ENCODE peak calls at places on chromosome X, in six cellular contexts. A, G, T, J, E and V are unnamed samples.

GRCh38 chrX:318068-318738 is 393 bp downstream of the GTPBP6 start:
- DNase-seq in T (peak; percentile 100), A (peak; percentile 100), J (peak; percentile 98), E (peak; percentile 99), G (peak; percentile 100), V (peak; percentile 98)

GRCh38 chrX:56233682-56234081 is 1.5 kb downstream of the KLF8 start:
- DNase-seq in J (no peak), A (peak; percentile 84), E (peak; percentile 88), T (peak; percentile 74), G (peak; percentile 14), V (no peak)

GRCh38 chrX:103716967-103717366 is 6.3 kb downstream of the TMEM31 start:
- DNase-seq in G (no peak), J (peak; percentile 60), E (no peak), T (no peak), A (no peak), V (no peak)

GRCh38 chrX:48937065-48937907 is 18.5 kb upstream of the PIM2 start:
- DNase-seq in J (no peak), A (no peak), G (peak; percentile 30), E (no peak), T (peak; percentile 56), V (no peak)

GRCh38 chrX:153874366-153875125 is 11.4 kb downstream of the L1CAM start:
- DNase-seq in A (no peak), E (no peak), J (no peak), T (no peak), G (no peak), V (no peak)

GRCh38 chrX:9897761-9898161 is 69.4 kb upstream of the CLDN34 start:
- DNase-seq in G (no peak), E (no peak), T (no peak), J (peak; percentile 93), A (no peak), V (no peak)

GRCh38 chrX:48715066-48715465 is 18.5 kb downstream of the SUV39H1 start:
- DNase-seq in T (no peak), E (no peak), G (no peak), J (no peak), A (no peak), V (no peak)

GRCh38 chrX:153973127-153974002 is 811 bp downstream of the TMEM187 start:
- DNase-seq in A (no peak), T (no peak), J (no peak), G (no peak), E (no peak), V (no peak)

GRCh38 chrX:133660356-133660755 is 245.1 kb upstream of the GPC4 start:
- DNase-seq in T (no peak), G (no peak), J (no peak), E (no peak), A (no peak), V (no peak)

GRCh38 chrX:123818243-123818642 is 41.6 kb upstream of the XIAP start:
- DNase-seq in E (no peak), A (no peak), T (no peak), G (no peak), J (peak; percentile 87), V (no peak)

GRCh38 chrX:94216738-94217137 is 542.7 kb downstream of the FAM133A start:
- DNase-seq in T (peak; percentile 35), A (no peak), G (no peak), J (no peak), E (no peak), V (no peak)

GRCh38 chrX:45758738-45759397 is 558.2 kb upstream of the DIPK2B start:
- DNase-seq in E (no peak), T (no peak), A (no peak), G (no peak), J (no peak), V (no peak)

GRCh38 chrX:9433596-9433995 is 31.3 kb upstream of the TBL1X start:
- DNase-seq in A (no peak), T (no peak), J (no peak), G (no peak), E (no peak), V (no peak)

GRCh38 chrX:9953396-9953795 is 13.8 kb upstream of the CLDN34 start:
- DNase-seq in T (no peak), E (no peak), G (no peak), A (no peak), J (no peak), V (no peak)

GRCh38 chrX:6151971-6152370 is 76.7 kb downstream of the NLGN4X start:
- DNase-seq in E (no peak), T (no peak), G (no peak), J (no peak), A (no peak), V (no peak)

GRCh38 chrX:153925739-153926593 is at the start of gene ARHGAP4:
- DNase-seq in E (no peak), G (no peak), T (peak; percentile 44), J (no peak), A (peak; percentile 39), V (no peak)

GRCh38 chrX:44093431-44093830 is 120.2 kb upstream of the NDP start:
- DNase-seq in G (no peak), E (no peak), T (no peak), J (no peak), A (no peak), V (no peak)

GRCh38 chrX:78048036-78048435 is 56.0 kb upstream of the PGK1 start:
- DNase-seq in E (no peak), J (no peak), T (peak; percentile 53), A (no peak), G (no peak), V (no peak)

GRCh38 chrX:13900351-13900750 is 83.5 kb upstream of the GPM6B start:
- DNase-seq in G (no peak), A (no peak), J (no peak), T (no peak), E (no peak), V (no peak)

GRCh38 chrX:17390325-17390992 is 15.5 kb downstream of the NHS start:
- DNase-seq in T (no peak), A (no peak), J (no peak), G (no peak), E (no peak), V (no peak)

GRCh38 chrX:68647156-68647957 is at the start of gene STARD8:
- DNase-seq in J (peak; percentile 60), G (peak; percentile 49), A (peak; percentile 60), T (peak; percentile 68), E (peak; percentile 66), V (no peak)

GRCh38 chrX:38935561-38935960 is 134.3 kb downstream of the MID1IP1 start:
- DNase-seq in J (no peak), T (no peak), E (no peak), G (no peak), A (no peak), V (no peak)

GRCh38 chrX:38937400-38937799 is 136.1 kb downstream of the MID1IP1 start:
- DNase-seq in T (no peak), G (no peak), E (no peak), J (no peak), A (no peak), V (no peak)

GRCh38 chrX:38940547-38940946 is 139.3 kb downstream of the MID1IP1 start:
- DNase-seq in A (no peak), E (no peak), T (no peak), G (no peak), J (no peak), V (no peak)

GRCh38 chrX:38939067-38939466 is 137.8 kb downstream of the MID1IP1 start:
- DNase-seq in T (no peak), G (no peak), A (no peak), E (peak; percentile 66), J (no peak), V (no peak)

DNA sequence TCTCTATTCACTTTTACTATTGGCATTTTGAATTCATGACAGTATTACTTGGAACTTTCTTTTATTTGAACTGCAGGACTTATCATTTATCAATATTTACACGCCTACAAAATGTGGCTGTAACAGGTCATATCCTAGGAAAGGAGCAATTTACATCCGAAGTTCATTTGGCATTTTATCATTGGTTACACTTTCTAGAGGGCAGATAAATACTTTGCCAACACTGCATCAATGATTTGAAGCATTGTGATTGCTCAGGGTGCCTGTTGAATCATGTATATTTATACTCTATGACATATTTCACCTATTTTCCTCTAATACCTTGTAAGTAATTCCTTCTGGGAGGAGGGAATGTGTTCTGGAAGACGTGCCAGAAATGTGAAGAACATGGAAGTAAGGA is 136.7 kb downstream of the MID1IP1 start:
- DNase-seq in J (no peak), A (no peak), G (no peak), T (no peak), E (no peak), V (no peak)
- TF ChIP-seq CTCF in J (no peak), A (no peak), G (no peak), T (no peak), E (no peak), V (no peak)

GRCh38 chrX:11759461-11760311 is 1.6 kb downstream of the MSL3 start:
- DNase-seq in G (peak; percentile 89), J (peak; percentile 90), E (peak; percentile 89), T (peak; percentile 85), A (peak; percentile 81), V (peak; percentile 90)
- TF ChIP-seq CTCF in G (no peak), J (peak; percentile 14), E (peak; percentile 8), T (no peak), A (no peak), V (no peak)

GRCh38 chrX:70092247-70092646 is 30.0 kb downstream of the OTUD6A start:
- DNase-seq in E (no peak), A (no peak), J (no peak), G (no peak), T (no peak), V (no peak)

GRCh38 chrX:70096052-70096451 is 33.8 kb downstream of the OTUD6A start:
- DNase-seq in J (peak; percentile 0), E (no peak), T (peak; percentile 13), A (peak; percentile 30), G (peak; percentile 5), V (no peak)
- TF ChIP-seq CTCF in J (peak; percentile 40), E (no peak), T (peak; percentile 35), A (peak; percentile 48), G (peak; percentile 40), V (no peak)

GRCh38 chrX:135437867-135438733 is 16.4 kb downstream of the SMIM10L2A start:
- DNase-seq in G (no peak), J (no peak), E (no peak), T (peak; percentile 38), A (no peak), V (no peak)
- TF ChIP-seq CTCF in G (no peak), J (no peak), E (no peak), T (peak; percentile 25), A (peak; percentile 48), V (no peak)

GRCh38 chrX:47690175-47690574 is 31.2 kb upstream of the UXT start:
- DNase-seq in A (no peak), J (peak; percentile 4), E (no peak), T (no peak), G (no peak), V (no peak)
- TF ChIP-seq CTCF in A (no peak), J (no peak), E (no peak), T (no peak), G (no peak), V (no peak)

GRCh38 chrX:88613338-88613737 is 133.7 kb upstream of the CPXCR1 start:
- DNase-seq in E (no peak), T (peak; percentile 64), G (peak; percentile 73), A (peak; percentile 32), J (no peak), V (no peak)
- TF ChIP-seq CTCF in E (no peak), T (peak; percentile 72), G (peak; percentile 29), A (peak; percentile 87), J (peak; percentile 29), V (peak; percentile 36)